ENCODE peak calls at places on chromosomes 1 and 21, in six cellular contexts. D is left lung, I is GM04503, X is BJ, V is MCF 10A, S is COR-L47. P is an unnamed sample.

GRCh38 chr1:25004355-25004754 is 74.3 kb upstream of the RUNX3 start:
- DNase-seq in D (no peak), I (no peak), X (no peak), V (no peak), S (no peak), P (no peak)

GRCh38 chr1:154328318-154329151 is 3.2 kb downstream of the ATP8B2 start:
- DNase-seq in D (peak; percentile 87), I (no peak), X (no peak), V (peak; percentile 61), S (peak; percentile 80), P (no peak)

GRCh38 chr1:165896277-165896676 is 68.9 kb downstream of the UCK2 start:
- DNase-seq in D (no peak), I (peak; percentile 83), X (peak; percentile 89), V (peak; percentile 71), S (no peak), P (no peak)

GRCh38 chr1:248471154-248471553 is 2.0 kb upstream of the OR2T3 start:
- DNase-seq in D (no peak), I (no peak), X (no peak), V (no peak), S (no peak), P (no peak)

GRCh38 chr1:40939320-40940059 is 40.0 kb upstream of the CTPS1 start:
- DNase-seq in D (no peak), I (peak; percentile 47), X (peak; percentile 18), V (peak; percentile 71), S (no peak), P (no peak)

GRCh38 chr1:244049142-244049968 is 1.7 kb upstream of the ZBTB18 start:
- DNase-seq in D (peak; percentile 42), I (no peak), X (no peak), V (peak; percentile 28), S (peak; percentile 37), P (no peak)

GRCh38 chr1:234737915-234738314 is 127.9 kb upstream of the IRF2BP2 start:
- DNase-seq in D (no peak), I (no peak), X (no peak), V (no peak), S (peak; percentile 74), P (no peak)

GRCh38 chr1:96992871-96993270 is 271.3 kb downstream of the PTBP2 start:
- DNase-seq in D (no peak), I (peak; percentile 42), X (no peak), V (no peak), S (no peak), P (no peak)

GRCh38 chr1:155729031-155729898 is 40.4 kb downstream of the DAP3 start:
- DNase-seq in D (no peak), I (peak; percentile 39), X (no peak), V (peak; percentile 80), S (peak; percentile 43), P (peak; percentile 52)

GRCh38 chr1:208139434-208140086 is 104.6 kb downstream of the PLXNA2 start:
- DNase-seq in D (no peak), I (no peak), X (no peak), V (no peak), S (no peak), P (no peak)

GRCh38 chr21:39088831-39089380 is 94.3 kb downstream of the PSMG1 start:
- DNase-seq in D (no peak), I (no peak), X (no peak), V (peak; percentile 72), S (no peak), P (no peak)

GRCh38 chr1:244427647-244428046 is 24.1 kb downstream of the ADSS2 start:
- DNase-seq in D (no peak), I (no peak), X (no peak), V (no peak), S (no peak), P (no peak)

GRCh38 chr1:178438432-178438831 is 58.3 kb downstream of the CLEC20A start:
- DNase-seq in D (no peak), I (no peak), X (no peak), V (no peak), S (no peak), P (no peak)

GRCh38 chr1:241181971-241182370 is 175.0 kb downstream of the RGS7 start:
- DNase-seq in D (no peak), I (no peak), X (no peak), V (no peak), S (no peak), P (no peak)

GRCh38 chr1:2948751-2949680 is 72.3 kb upstream of the ACTRT2 start:
- DNase-seq in D (no peak), I (no peak), X (no peak), V (no peak), S (no peak), P (no peak)

GRCh38 chr1:53011175-53011574 is 50.8 kb upstream of the PODN start:
- DNase-seq in D (no peak), I (no peak), X (no peak), V (no peak), S (no peak), P (no peak)

GRCh38 chr1:216766633-216767325 is 43.5 kb upstream of the ESRRG start:
- DNase-seq in D (no peak), I (no peak), X (no peak), V (no peak), S (no peak), P (no peak)

GRCh38 chr1:202959276-202959620 is 1.1 kb upstream of the ADIPOR1 start:
- DNase-seq in D (no peak), I (no peak), X (no peak), V (peak; percentile 86), S (no peak), P (no peak)

GRCh38 chr1:221667504-221667903 is 74.4 kb downstream of the DUSP10 start:
- DNase-seq in D (no peak), I (peak; percentile 45), X (peak; percentile 25), V (peak; percentile 93), S (no peak), P (no peak)

GRCh38 chr1:3738943-3739342 is 13.3 kb upstream of the CCDC27 start:
- DNase-seq in D (no peak), I (no peak), X (no peak), V (no peak), S (no peak), P (no peak)

GRCh38 chr1:166603296-166603695 is 236.0 kb upstream of the POGK start:
- DNase-seq in D (no peak), I (no peak), X (no peak), V (peak; percentile 61), S (no peak), P (no peak)

GRCh38 chr1:64669098-64669675 is 75.7 kb upstream of the RAVER2 start:
- DNase-seq in D (no peak), I (no peak), X (no peak), V (no peak), S (no peak), P (no peak)

GRCh38 chr1:24553931-24554330 is 2.0 kb upstream of the NCMAP start:
- DNase-seq in D (no peak), I (no peak), X (no peak), V (no peak), S (no peak), P (no peak)

GRCh38 chr1:61183471-61184034 is 101.2 kb downstream of the NFIA start:
- DNase-seq in D (no peak), I (no peak), X (no peak), V (no peak), S (no peak), P (no peak)

GRCh38 chr1:228036701-228037231 is 30.0 kb downstream of the WNT3A start:
- DNase-seq in D (peak; percentile 20), I (no peak), X (no peak), V (no peak), S (no peak), P (no peak)

GRCh38 chr1:235100124-235100801 is 28.4 kb downstream of the TOMM20 start:
- DNase-seq in D (no peak), I (no peak), X (no peak), V (no peak), S (no peak), P (no peak)

GRCh38 chr21:14968821-14969220 is 96.0 kb downstream of the NRIP1 start:
- DNase-seq in D (no peak), I (no peak), X (no peak), V (no peak), S (no peak), P (no peak)

P was measured in CD14-positive monocyte.